ENCODE peak calls at places on chromosome 16, in eight cellular contexts. Q is HFF-Myc; O is HEK293T; K is GDM1; L is lung; T is GM04503; G is cardiac muscle cell; B is CD8-positive, alpha-beta T cell. D is an unnamed sample.

GRCh38 chr16:85898521-85899442 is at the start of gene IRF8:
- DNase-seq in B (peak; percentile 74), G (peak; percentile 85), L (peak; percentile 68), T (no peak), Q (no peak), O (peak; percentile 87), K (no peak), D (peak; percentile 65)

GRCh38 chr16:68444058-68444657 is 4.2 kb downstream of the SMPD3 start:
- DNase-seq in L (no peak), B (no peak), T (no peak), O (peak; percentile 55), G (peak; percentile 85), Q (no peak), K (no peak), D (no peak)

GRCh38 chr16:6892961-6893360 is 439.7 kb upstream of the RBFOX1 start:
- DNase-seq in T (no peak), O (no peak), K (no peak), G (no peak), L (no peak), B (no peak), Q (no peak), D (no peak)

GRCh38 chr16:84045818-84046470 is 3.3 kb upstream of the SLC38A8 start:
- DNase-seq in T (no peak), O (no peak), Q (no peak), K (no peak), L (no peak), G (no peak), B (no peak), D (no peak)

GRCh38 chr16:23500212-23500865 is 10.0 kb downstream of the GGA2 start:
- DNase-seq in O (no peak), G (no peak), K (no peak), T (no peak), Q (no peak), B (no peak), L (no peak), D (no peak)

GRCh38 chr16:27820646-27821345 is 242.7 kb downstream of the GSG1L start:
- DNase-seq in L (no peak), G (no peak), K (no peak), T (no peak), O (no peak), B (no peak), Q (no peak), D (no peak)

GRCh38 chr16:85746431-85747227 is 4.3 kb downstream of the C16orf74 start:
- DNase-seq in L (no peak), K (no peak), O (no peak), T (no peak), B (no peak), G (no peak), Q (no peak), D (no peak)

GRCh38 chr16:56830669-56831068 is 34.3 kb upstream of the SLC12A3 start:
- DNase-seq in T (no peak), K (no peak), O (no peak), L (no peak), G (no peak), Q (no peak), B (no peak), D (no peak)

GRCh38 chr16:23567602-23568001 is 10.1 kb downstream of the UBFD1 start:
- DNase-seq in Q (no peak), T (no peak), G (no peak), K (no peak), L (no peak), O (no peak), B (no peak), D (no peak)

GRCh38 chr16:87409781-87410180 is 17.6 kb downstream of the MAP1LC3B start:
- DNase-seq in T (no peak), O (no peak), K (no peak), Q (no peak), B (no peak), G (no peak), L (no peak), D (no peak)

GRCh38 chr16:57834936-57835335 is 32.6 kb upstream of the KIFC3 start:
- DNase-seq in Q (no peak), T (no peak), O (no peak), K (no peak), L (no peak), G (no peak), B (no peak), D (no peak)

D was measured in naive thymus-derived CD4-positive, alpha-beta T cell.